ENCODE peak calls at places on chromosome 22, in ten cellular contexts. A is neuronal stem cell, C is adrenal gland, D is HCT116, J is H9, Y is tibial nerve, U is ascending aorta, G is GM23248, N is colonic mucosa, B is PC-3. S is an unnamed sample.

GRCh38 chr22:33909075-33909458 is 11.2 kb downstream of the LARGE1 start:
- DNase-seq in N (no peak), D (no peak), C (peak; percentile 73), Y (no peak), U (no peak), G (peak; percentile 75), J (no peak), A (no peak), B (no peak), S (no peak)

GRCh38 chr22:36961626-36962025 is 48.2 kb downstream of the CSF2RB start:
- DNase-seq in A (no peak), U (no peak), J (no peak), C (no peak), N (no peak), D (no peak), B (no peak), G (no peak), Y (no peak), S (no peak)

GRCh38 chr22:43554694-43555365 is 143.0 kb downstream of the MPPED1 start:
- DNase-seq in Y (no peak), G (no peak), B (no peak), A (no peak), C (peak; percentile 30), J (no peak), N (no peak), U (no peak), D (no peak), S (no peak)

GRCh38 chr22:36910461-36910860 is 3.0 kb upstream of the CSF2RB start:
- DNase-seq in N (no peak), A (no peak), U (no peak), B (peak; percentile 57), C (no peak), Y (no peak), G (peak; percentile 17), J (no peak), D (no peak), S (no peak)

GRCh38 chr22:22127100-22127499 is 117.5 kb upstream of the VPREB1 start:
- DNase-seq in D (no peak), C (no peak), A (no peak), U (no peak), G (no peak), B (no peak), N (no peak), J (no peak), Y (no peak), S (no peak)

GRCh38 chr22:43883719-43884415 is 7.9 kb downstream of the PNPLA5 start:
- DNase-seq in B (no peak), Y (no peak), G (no peak), N (no peak), J (peak; percentile 27), A (no peak), C (no peak), D (no peak), U (no peak), S (no peak)

GRCh38 chr22:41491379-41492100 is 22.6 kb downstream of the ACO2 start:
- DNase-seq in C (no peak), A (no peak), J (no peak), B (no peak), U (no peak), D (no peak), N (no peak), Y (no peak), G (no peak), S (no peak)

GRCh38 chr22:36566720-36567119 is 37.8 kb upstream of the EIF3D start:
- DNase-seq in N (no peak), C (no peak), B (no peak), U (no peak), G (no peak), D (no peak), A (no peak), Y (no peak), J (no peak), S (no peak)

GRCh38 chr22:17106161-17106784 is 14.9 kb downstream of the TMEM121B start:
- DNase-seq in C (no peak), Y (no peak), A (no peak), D (no peak), B (no peak), G (no peak), N (no peak), J (no peak), U (no peak), S (no peak)

GRCh38 chr22:37472418-37473006 is 13.7 kb downstream of the MFNG start:
- DNase-seq in J (peak; percentile 63), Y (no peak), C (no peak), N (peak; percentile 53), A (no peak), D (no peak), B (peak; percentile 54), U (no peak), G (peak; percentile 49), S (peak; percentile 37)

GRCh38 chr22:41524283-41524682 is 20.0 kb downstream of the POLR3H start:
- DNase-seq in G (no peak), J (no peak), D (no peak), A (no peak), B (no peak), U (peak; percentile 23), N (peak; percentile 40), Y (peak; percentile 66), C (peak; percentile 93), S (no peak)

GRCh38 chr22:32218470-32218869 is 13.6 kb upstream of the RFPL2 start:
- DNase-seq in A (no peak), N (no peak), G (no peak), Y (no peak), U (no peak), C (no peak), B (no peak), J (no peak), D (no peak), S (no peak)

GRCh38 chr22:49370841-49371301 is 456.8 kb downstream of the BRD1 start:
- DNase-seq in Y (no peak), J (peak; percentile 18), G (no peak), C (peak; percentile 14), U (no peak), A (no peak), D (no peak), B (no peak), N (peak; percentile 4), S (no peak)

GRCh38 chr22:26658671-26659478 is 1.5 kb downstream of the MIAT start:
- DNase-seq in D (peak; percentile 88), N (peak; percentile 54), Y (no peak), G (peak; percentile 93), C (peak; percentile 89), A (peak; percentile 72), J (peak; percentile 96), U (no peak), B (peak; percentile 83), S (peak; percentile 87)
- H3K27me3 ChIP-seq in D (no peaks in the 10 kb centered on the region), N (peaks cover 24% of the 10 kb centered on the region), Y (peaks cover 87% of the 10 kb centered on the region), G (peaks cover 30% of the 10 kb centered on the region), C (peaks cover 20% of the 10 kb centered on the region), A (no peaks in the 10 kb centered on the region), J (no peaks in the 10 kb centered on the region), U (peaks cover 16% of the 10 kb centered on the region), B (peaks cover 17% of the 10 kb centered on the region), S (no peaks in the 10 kb centered on the region)

DNA sequence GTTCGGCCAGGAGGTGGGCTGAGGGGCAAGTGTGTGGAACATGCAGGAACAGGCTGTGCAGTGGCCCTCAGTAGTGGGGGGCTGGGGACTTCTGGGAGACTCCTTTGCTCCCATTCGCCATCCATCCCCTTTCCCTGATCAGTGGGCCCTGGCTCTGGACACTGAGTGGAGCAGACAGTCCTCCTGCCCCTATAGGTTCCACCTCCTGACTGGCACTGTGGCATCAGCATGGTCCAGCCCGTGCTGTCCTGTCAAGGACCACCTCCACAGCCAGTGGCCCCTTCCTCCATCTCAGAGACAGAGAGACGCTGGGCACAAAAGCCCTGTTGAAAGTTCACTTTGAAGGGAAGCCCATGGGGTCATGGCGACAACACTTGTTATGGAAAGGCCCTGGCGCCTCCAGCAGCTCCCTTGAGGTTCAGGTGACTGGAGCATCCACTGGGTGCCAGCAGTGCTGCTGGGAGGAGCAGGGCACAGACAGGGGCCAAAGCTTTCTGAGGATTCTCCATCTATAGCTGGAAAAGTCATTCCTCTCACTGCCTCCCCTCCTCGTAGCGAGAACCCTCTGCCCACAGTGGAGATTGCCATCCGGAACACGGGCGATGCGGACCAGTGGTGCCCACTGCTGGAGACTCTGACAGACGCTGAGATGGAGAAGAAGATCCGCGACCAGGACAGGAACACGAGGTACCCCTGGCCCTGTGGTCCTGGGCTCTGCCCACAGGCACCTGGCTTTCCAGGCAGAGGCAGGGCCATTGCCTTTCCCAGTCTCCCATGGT is 5.6 kb downstream of the DERL3 start:
- DNase-seq in U (no peak), N (no peak), G (no peak), J (no peak), Y (no peak), B (no peak), D (no peak), C (no peak), A (no peak), S (no peak)
- H3K27ac ChIP-seq in U (no peak overlapping the region), N (no peak overlapping the region), G (no peak overlapping the region), J (no peak overlapping the region), Y (no peak overlapping the region), B (no peak overlapping the region), D (no peak overlapping the region), C (no peak overlapping the region), A (no peak overlapping the region), S (no peak overlapping the region)

DNA sequence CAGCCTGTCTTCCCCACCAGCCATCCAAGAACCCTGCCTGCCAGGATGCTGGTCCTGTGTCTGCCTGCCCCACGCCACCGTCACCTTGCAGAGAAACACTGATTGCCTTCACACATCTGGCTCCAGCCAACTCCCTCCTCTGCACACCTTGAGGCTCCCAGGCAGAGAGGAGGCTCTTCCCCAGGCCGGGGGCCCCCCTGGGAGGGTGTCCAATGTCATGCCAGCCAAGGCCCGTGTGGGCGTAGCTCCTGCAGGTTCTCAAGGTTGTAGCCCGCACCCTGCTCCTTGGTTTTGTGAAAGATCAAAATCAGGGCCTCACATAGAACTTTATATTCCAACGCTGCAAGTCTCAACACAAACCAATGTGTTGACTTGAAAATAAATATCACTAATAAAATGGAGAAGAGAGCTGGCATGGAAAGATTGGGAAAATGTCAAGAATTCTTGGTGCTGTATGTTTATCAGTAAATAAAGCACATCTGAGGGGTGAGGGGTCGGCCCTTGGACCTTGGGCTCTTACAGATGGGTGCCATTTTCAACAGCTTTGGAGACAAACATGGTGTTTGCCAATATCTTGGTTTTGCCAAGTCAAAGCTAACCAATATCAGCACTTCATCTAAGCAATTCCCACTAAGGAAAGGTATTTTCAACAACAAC is 6.7 kb upstream of the PPARA start:
- DNase-seq in B (no peak), N (no peak), C (no peak), Y (no peak), J (no peak), G (no peak), A (no peak), U (no peak), D (no peak), S (no peak)
- H3K27me3 ChIP-seq in B (no peaks in the 10 kb centered on the region), N (no peaks in the 10 kb centered on the region), C (no peaks in the 10 kb centered on the region), Y (no peaks in the 10 kb centered on the region), J (peaks cover 5% of the 10 kb centered on the region), G (peaks cover 6% of the 10 kb centered on the region), A (peaks cover 22% of the 10 kb centered on the region), U (no peaks in the 10 kb centered on the region), D (no peaks in the 10 kb centered on the region), S (no peaks in the 10 kb centered on the region)

DNA sequence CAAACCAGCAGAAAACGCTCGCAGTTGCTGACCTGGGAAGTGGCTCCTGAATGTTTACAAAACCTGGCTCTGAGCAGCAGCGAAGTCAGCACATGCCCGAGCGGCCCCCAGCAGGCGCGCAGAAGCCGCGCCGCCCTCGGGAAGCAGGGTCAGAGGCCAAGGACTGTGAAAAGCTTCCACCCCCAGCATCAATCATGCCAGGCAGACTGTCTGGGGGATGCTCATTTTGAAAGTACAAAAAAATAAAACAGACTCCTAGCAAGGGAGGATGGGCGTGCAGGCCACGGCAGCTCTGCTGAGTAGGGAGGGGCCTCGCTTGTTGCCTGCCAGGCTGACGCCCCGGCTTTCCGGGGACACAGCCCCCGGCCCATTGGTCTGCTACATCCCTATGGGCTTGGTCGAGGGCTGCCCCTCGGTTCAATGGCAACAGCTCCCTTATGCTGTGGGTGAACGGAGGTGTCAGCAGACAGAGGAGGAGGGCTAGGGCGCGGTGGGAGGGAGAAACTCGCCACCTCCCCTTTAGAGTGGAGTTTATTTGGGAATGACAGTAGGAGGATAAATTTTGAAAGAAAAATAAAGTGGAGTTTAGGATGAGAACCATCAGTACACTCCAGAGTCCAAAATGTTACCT is 37.7 kb upstream of the GNB1L start:
- DNase-seq in Y (no peak), C (no peak), G (no peak), A (no peak), U (no peak), N (no peak), B (no peak), J (no peak), D (no peak), S (peak; percentile 29)
- H3K27ac ChIP-seq in Y (no peak overlapping the region), C (no peak overlapping the region), G (no peak overlapping the region), A (peak overlapping the region; percentile 62), U (no peak overlapping the region), N (no peak overlapping the region), B (peak overlapping the region; percentile 54), J (no peak overlapping the region), D (no peak overlapping the region), S (peak overlapping the region; percentile 63)